ENCODE peak calls at places on chromosome 14, in six cellular contexts. One of them, this sample, is unnamed.

GRCh38 chr14:23300687-23301223 is 1.9 kb downstream of the PPP1R3E start:
- DNase-seq in GM23248: peak
- DNase-seq in lower lobe of right lung: no peak
- DNase-seq in thoracic aorta: no peak
- DNase-seq in hepatocyte: peak
- DNase-seq in tibial nerve: no peak
- DNase-seq in this sample: peak

GRCh38 chr14:77186911-77187648 is 5.5 kb downstream of the TMEM63C start:
- DNase-seq in thoracic aorta: no peak
- DNase-seq in tibial nerve: no peak
- DNase-seq in GM23248: peak
- DNase-seq in hepatocyte: peak
- DNase-seq in lower lobe of right lung: no peak
- DNase-seq in this sample: no peak

GRCh38 chr14:69261761-69262331 is 1.9 kb downstream of the GALNT16 start:
- DNase-seq in tibial nerve: no peak
- DNase-seq in lower lobe of right lung: no peak
- DNase-seq in hepatocyte: peak
- DNase-seq in GM23248: peak
- DNase-seq in thoracic aorta: no peak
- DNase-seq in this sample: peak

GRCh38 chr14:70782361-70782760 is 27.0 kb downstream of the MAP3K9 start:
- DNase-seq in hepatocyte: no peak
- DNase-seq in lower lobe of right lung: no peak
- DNase-seq in GM23248: peak
- DNase-seq in tibial nerve: no peak
- DNase-seq in thoracic aorta: no peak
- DNase-seq in this sample: no peak

GRCh38 chr14:102868956-102869531 is 53.4 kb upstream of the AMN start:
- DNase-seq in lower lobe of right lung: no peak
- DNase-seq in hepatocyte: no peak
- DNase-seq in thoracic aorta: no peak
- DNase-seq in tibial nerve: no peak
- DNase-seq in GM23248: no peak
- DNase-seq in this sample: no peak

GRCh38 chr14:65070710-65071033 is 31.6 kb downstream of the MAX start:
- DNase-seq in thoracic aorta: no peak
- DNase-seq in tibial nerve: no peak
- DNase-seq in GM23248: peak
- DNase-seq in hepatocyte: no peak
- DNase-seq in lower lobe of right lung: no peak
- DNase-seq in this sample: peak

GRCh38 chr14:63922696-63923421 is 70.1 kb downstream of the SYNE2 start:
- DNase-seq in tibial nerve: no peak
- DNase-seq in hepatocyte: peak
- DNase-seq in GM23248: peak
- DNase-seq in thoracic aorta: no peak
- DNase-seq in lower lobe of right lung: peak
- DNase-seq in this sample: peak

GRCh38 chr14:58059121-58059520 is 92.9 kb downstream of the ARMH4 start:
- DNase-seq in hepatocyte: no peak
- DNase-seq in lower lobe of right lung: no peak
- DNase-seq in thoracic aorta: no peak
- DNase-seq in GM23248: no peak
- DNase-seq in tibial nerve: no peak
- DNase-seq in this sample: no peak

GRCh38 chr14:101546706-101547105 is 14.6 kb upstream of the DIO3 start:
- DNase-seq in thoracic aorta: no peak
- DNase-seq in lower lobe of right lung: no peak
- DNase-seq in tibial nerve: no peak
- DNase-seq in GM23248: no peak
- DNase-seq in hepatocyte: no peak
- DNase-seq in this sample: no peak

GRCh38 chr14:51828017-51828797 is 32.2 kb upstream of the GNG2 start:
- DNase-seq in thoracic aorta: no peak
- DNase-seq in GM23248: peak
- DNase-seq in lower lobe of right lung: peak
- DNase-seq in hepatocyte: peak
- DNase-seq in tibial nerve: no peak
- DNase-seq in this sample: peak

GRCh38 chr14:23513005-23513412 is 38.6 kb downstream of the ZFHX2 start:
- DNase-seq in tibial nerve: no peak
- DNase-seq in lower lobe of right lung: no peak
- DNase-seq in GM23248: no peak
- DNase-seq in hepatocyte: no peak
- DNase-seq in thoracic aorta: no peak
- DNase-seq in this sample: no peak

GRCh38 chr14:92635031-92635430 is 113.4 kb downstream of the LGMN start:
- DNase-seq in hepatocyte: no peak
- DNase-seq in GM23248: no peak
- DNase-seq in tibial nerve: no peak
- DNase-seq in thoracic aorta: no peak
- DNase-seq in lower lobe of right lung: no peak
- DNase-seq in this sample: no peak

GRCh38 chr14:93951798-93952540 is 24.4 kb downstream of the ASB2 start:
- DNase-seq in GM23248: peak
- DNase-seq in hepatocyte: no peak
- DNase-seq in lower lobe of right lung: peak
- DNase-seq in tibial nerve: no peak
- DNase-seq in thoracic aorta: no peak
- DNase-seq in this sample: no peak

GRCh38 chr14:31418440-31418839 is 1.9 kb downstream of the HEATR5A start:
- DNase-seq in thoracic aorta: no peak
- DNase-seq in hepatocyte: no peak
- DNase-seq in lower lobe of right lung: no peak
- DNase-seq in GM23248: peak
- DNase-seq in tibial nerve: no peak
- DNase-seq in this sample: no peak

GRCh38 chr14:41873379-41874034 is 266.8 kb downstream of the LRFN5 start:
- DNase-seq in GM23248: peak
- DNase-seq in lower lobe of right lung: no peak
- DNase-seq in tibial nerve: no peak
- DNase-seq in thoracic aorta: no peak
- DNase-seq in hepatocyte: no peak
- DNase-seq in this sample: no peak

GRCh38 chr14:93343797-93344196 is 3.2 kb upstream of the COX8C start:
- DNase-seq in lower lobe of right lung: no peak
- DNase-seq in tibial nerve: no peak
- DNase-seq in thoracic aorta: no peak
- DNase-seq in GM23248: no peak
- DNase-seq in hepatocyte: no peak
- DNase-seq in this sample: no peak

GRCh38 chr14:31059152-31059924 is 33.2 kb upstream of the STRN3 start:
- DNase-seq in thoracic aorta: no peak
- DNase-seq in GM23248: peak
- DNase-seq in hepatocyte: peak
- DNase-seq in tibial nerve: peak
- DNase-seq in lower lobe of right lung: no peak
- DNase-seq in this sample: peak

GRCh38 chr14:59215353-59215752 is 26.9 kb downstream of the DAAM1 start:
- DNase-seq in GM23248: peak
- DNase-seq in hepatocyte: peak
- DNase-seq in thoracic aorta: peak
- DNase-seq in tibial nerve: peak
- DNase-seq in lower lobe of right lung: peak
- DNase-seq in this sample: no peak

GRCh38 chr14:53044486-53044885 is 93.6 kb upstream of the FERMT2 start:
- DNase-seq in tibial nerve: no peak
- DNase-seq in thoracic aorta: no peak
- DNase-seq in GM23248: peak
- DNase-seq in hepatocyte: peak
- DNase-seq in lower lobe of right lung: no peak
- DNase-seq in this sample: no peak

GRCh38 chr14:93090826-93091583 is 24.7 kb downstream of the ITPK1 start:
- DNase-seq in lower lobe of right lung: no peak
- DNase-seq in tibial nerve: no peak
- DNase-seq in GM23248: peak
- DNase-seq in hepatocyte: no peak
- DNase-seq in thoracic aorta: no peak
- DNase-seq in this sample: no peak

GRCh38 chr14:51441001-51441400 is 201.0 kb downstream of the TMX1 start:
- DNase-seq in GM23248: peak
- DNase-seq in tibial nerve: no peak
- DNase-seq in thoracic aorta: no peak
- DNase-seq in lower lobe of right lung: no peak
- DNase-seq in hepatocyte: no peak
- DNase-seq in this sample: no peak

GRCh38 chr14:61553730-61554641 is 141.3 kb upstream of the HIF1A start:
- DNase-seq in hepatocyte: peak
- DNase-seq in thoracic aorta: no peak
- DNase-seq in lower lobe of right lung: no peak
- DNase-seq in tibial nerve: peak
- DNase-seq in GM23248: peak
- DNase-seq in this sample: peak

GRCh38 chr14:73203527-73203926 is 33.8 kb upstream of the PAPLN start:
- DNase-seq in GM23248: no peak
- DNase-seq in hepatocyte: no peak
- DNase-seq in thoracic aorta: no peak
- DNase-seq in tibial nerve: no peak
- DNase-seq in lower lobe of right lung: no peak
- DNase-seq in this sample: no peak

DNA sequence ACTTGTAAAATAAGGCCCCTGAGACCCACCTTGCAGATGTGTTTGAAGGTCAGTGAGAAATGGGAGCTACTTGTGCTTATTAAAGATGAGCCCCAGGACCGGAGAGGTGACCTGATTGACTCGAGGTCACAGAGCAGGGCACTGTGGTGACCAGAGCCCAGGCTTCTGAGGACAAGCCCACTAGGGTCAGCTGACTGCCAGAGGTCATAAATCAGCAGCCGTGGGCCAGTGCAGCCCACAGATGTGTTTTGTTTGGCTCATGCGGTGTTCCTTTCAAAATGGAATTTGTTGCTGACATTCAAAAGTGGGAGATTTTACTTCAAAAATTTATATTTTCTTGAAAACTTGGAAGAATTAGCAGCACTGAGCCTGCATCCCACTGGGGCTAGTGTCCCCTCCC is 24.5 kb downstream of the JDP2 start:
- DNase-seq in thoracic aorta: no peak
- DNase-seq in hepatocyte: no peak
- DNase-seq in GM23248: no peak
- DNase-seq in lower lobe of right lung: no peak
- DNase-seq in tibial nerve: no peak
- DNase-seq in this sample: no peak
- H3K27ac ChIP-seq in thoracic aorta: peak
- H3K27ac ChIP-seq in hepatocyte: peak
- H3K27ac ChIP-seq in GM23248: peak
- H3K27ac ChIP-seq in lower lobe of right lung: peak
- H3K27ac ChIP-seq in tibial nerve: peak
- H3K27ac ChIP-seq in this sample: peak

DNA sequence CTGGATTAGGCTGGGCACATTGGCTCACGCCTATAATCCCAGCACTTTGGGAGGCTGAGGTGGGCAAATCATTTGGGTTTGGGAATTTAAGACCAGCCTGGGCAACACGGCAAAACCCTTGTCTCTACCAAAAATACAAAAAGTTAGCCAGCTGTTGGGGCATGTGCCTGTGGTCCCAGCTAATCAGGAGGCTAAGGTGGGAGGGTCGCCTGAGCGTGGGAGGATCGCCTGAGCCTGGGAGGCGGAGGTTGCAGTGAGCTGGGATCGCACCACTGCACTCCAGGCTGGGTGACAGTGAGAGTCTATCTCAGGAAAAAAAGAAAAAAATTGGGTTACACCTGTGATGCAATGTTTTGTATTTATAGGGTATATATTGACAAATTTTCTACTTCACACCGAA is 5.3 kb downstream of the NEK9 start:
- DNase-seq in hepatocyte: no peak
- DNase-seq in tibial nerve: no peak
- DNase-seq in lower lobe of right lung: no peak
- DNase-seq in GM23248: no peak
- DNase-seq in thoracic aorta: no peak
- DNase-seq in this sample: no peak
- H3K27ac ChIP-seq in hepatocyte: no peak
- H3K27ac ChIP-seq in tibial nerve: no peak
- H3K27ac ChIP-seq in lower lobe of right lung: no peak
- H3K27ac ChIP-seq in GM23248: no peak
- H3K27ac ChIP-seq in thoracic aorta: no peak
- H3K27ac ChIP-seq in this sample: no peak

GRCh38 chr14:95183532-95184412 is 26.4 kb upstream of the DICER1 start:
- DNase-seq in tibial nerve: no peak
- DNase-seq in GM23248: no peak
- DNase-seq in thoracic aorta: no peak
- DNase-seq in hepatocyte: no peak
- DNase-seq in lower lobe of right lung: no peak
- DNase-seq in this sample: peak
- H3K27ac ChIP-seq in tibial nerve: peak
- H3K27ac ChIP-seq in GM23248: no peak
- H3K27ac ChIP-seq in thoracic aorta: no peak
- H3K27ac ChIP-seq in hepatocyte: peak
- H3K27ac ChIP-seq in lower lobe of right lung: peak
- H3K27ac ChIP-seq in this sample: peak

GRCh38 chr14:87989613-87990299 is 3.2 kb downstream of the GALC start:
- DNase-seq in thoracic aorta: no peak
- DNase-seq in tibial nerve: no peak
- DNase-seq in lower lobe of right lung: no peak
- DNase-seq in hepatocyte: no peak
- DNase-seq in GM23248: no peak
- DNase-seq in this sample: peak

GRCh38 chr14:87992720-87993484 is at the start of gene GALC:
- DNase-seq in tibial nerve: peak
- DNase-seq in thoracic aorta: peak
- DNase-seq in lower lobe of right lung: peak
- DNase-seq in GM23248: peak
- DNase-seq in hepatocyte: peak
- DNase-seq in this sample: peak

GRCh38 chr14:87993485-87993809 is 465 bp upstream of the GALC start:
- DNase-seq in hepatocyte: no peak
- DNase-seq in GM23248: no peak
- DNase-seq in thoracic aorta: no peak
- DNase-seq in tibial nerve: no peak
- DNase-seq in lower lobe of right lung: no peak
- DNase-seq in this sample: no peak

GRCh38 chr14:87990687-87991086 is 2.3 kb downstream of the GALC start:
- DNase-seq in tibial nerve: no peak
- DNase-seq in hepatocyte: no peak
- DNase-seq in GM23248: no peak
- DNase-seq in lower lobe of right lung: no peak
- DNase-seq in thoracic aorta: no peak
- DNase-seq in this sample: peak

DNA sequence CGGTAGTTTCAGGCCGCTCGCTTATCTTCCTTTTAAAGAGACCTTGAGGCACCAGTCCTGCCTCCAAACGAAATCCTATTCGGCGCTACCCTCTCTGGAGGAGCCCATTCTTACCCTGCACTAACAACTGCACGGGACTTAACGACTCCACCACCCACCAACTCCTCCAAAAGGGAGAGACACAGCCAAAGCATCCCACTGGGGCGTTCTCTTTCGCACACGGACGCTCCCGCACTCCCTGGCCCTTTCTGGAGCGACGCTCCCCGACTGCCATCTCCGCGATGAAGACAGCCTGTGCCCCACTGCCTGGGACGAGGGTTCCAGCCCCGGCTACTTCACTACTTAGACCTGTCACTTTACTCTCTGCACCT is 648 bp downstream of the GALC start:
- DNase-seq in tibial nerve: no peak
- DNase-seq in hepatocyte: no peak
- DNase-seq in lower lobe of right lung: no peak
- DNase-seq in thoracic aorta: no peak
- DNase-seq in GM23248: peak
- DNase-seq in this sample: peak
- H3K27ac ChIP-seq in tibial nerve: peak
- H3K27ac ChIP-seq in hepatocyte: peak
- H3K27ac ChIP-seq in lower lobe of right lung: peak
- H3K27ac ChIP-seq in thoracic aorta: peak
- H3K27ac ChIP-seq in GM23248: peak
- H3K27ac ChIP-seq in this sample: peak